ENCODE peak calls at places on chromosomes 6 and 20, in six cellular contexts. P, Y, W, C, U and G are unnamed samples.

GRCh38 chr6:159525445-159526031 is 167.5 kb downstream of the SOD2 start:
- DNase-seq in P (no peak), U (no peak), Y (no peak), W (no peak), C (no peak), G (no peak)

GRCh38 chr6:149983145-149983544 is 19.4 kb downstream of the ULBP1 start:
- DNase-seq in U (no peak), Y (no peak), W (no peak), C (no peak), P (no peak), G (no peak)

GRCh38 chr6:161141173-161141572 is 132.7 kb downstream of the AGPAT4 start:
- DNase-seq in Y (no peak), W (no peak), P (peak), U (peak), C (no peak), G (no peak)

GRCh38 chr6:118810420-118811027 is 83.4 kb upstream of the ASF1A start:
- DNase-seq in Y (no peak), P (no peak), U (no peak), C (no peak), W (peak), G (peak)

GRCh38 chr20:38550274-38550673 is 30.7 kb upstream of the ADIG start:
- DNase-seq in W (no peak), C (no peak), P (no peak), U (no peak), Y (no peak), G (no peak)

GRCh38 chr6:34018026-34018425 is 127.9 kb downstream of the GRM4 start:
- DNase-seq in P (no peak), C (no peak), U (no peak), W (no peak), Y (no peak), G (no peak)

GRCh38 chr20:44570369-44570768 is 12.0 kb upstream of the PKIG start:
- DNase-seq in W (no peak), U (no peak), Y (no peak), P (no peak), C (no peak), G (no peak)

GRCh38 chr6:158627168-158627939 is 17.2 kb downstream of the DYNLT1 start:
- DNase-seq in W (no peak), Y (no peak), U (no peak), C (no peak), P (no peak), G (no peak)

GRCh38 chr6:47069156-47069555 is 27.0 kb upstream of the ADGRF1 start:
- DNase-seq in C (no peak), W (no peak), P (no peak), Y (no peak), U (no peak), G (no peak)

GRCh38 chr20:36018208-36018988 is 50.0 kb downstream of the CNBD2 start:
- DNase-seq in C (no peak), U (no peak), Y (no peak), W (no peak), P (no peak), G (no peak)

GRCh38 chr20:24506146-24506545 is 36.7 kb downstream of the SYNDIG1 start:
- DNase-seq in C (no peak), W (no peak), P (no peak), Y (no peak), U (no peak), G (no peak)

GRCh38 chr6:52420668-52421358 is 671 bp downstream of the EFHC1 start:
- DNase-seq in Y (no peak), C (no peak), U (peak), W (no peak), P (no peak), G (no peak)

GRCh38 chr6:169233181-169233580 is 20.5 kb downstream of the THBS2 start:
- DNase-seq in U (no peak), P (no peak), W (no peak), Y (no peak), C (no peak), G (no peak)

GRCh38 chr6:45838486-45838885 is 177.2 kb downstream of the CLIC5 start:
- DNase-seq in U (no peak), W (no peak), C (no peak), P (no peak), Y (no peak), G (no peak)

GRCh38 chr6:108937170-108937569 is 88.9 kb downstream of the ARMC2 start:
- DNase-seq in Y (no peak), P (no peak), C (no peak), W (no peak), U (no peak), G (no peak)